ENCODE peak calls at places on chromosomes 1 and 21, in four cellular contexts. W, P, D and Y are unnamed samples.

GRCh38 chr1:80217377-80217986 is 1211.0 kb upstream of the ADGRL4 start:
- DNase-seq in W (no peak), P (no peak), D (peak; percentile 1), Y (peak; percentile 60)

GRCh38 chr1:69710484-69710883 is 142.8 kb downstream of the LRRC7 start:
- DNase-seq in W (no peak), P (no peak), D (no peak), Y (no peak)

GRCh38 chr21:42624095-42624830 is 29.2 kb upstream of the PDE9A start:
- DNase-seq in W (no peak), P (no peak), D (peak; percentile 62), Y (no peak)

GRCh38 chr1:203491664-203492485 is 2.1 kb upstream of the OPTC start:
- DNase-seq in W (no peak), P (no peak), D (no peak), Y (no peak)

GRCh38 chr21:38831526-38832467 is 26.1 kb downstream of the ETS2 start:
- DNase-seq in W (no peak), P (peak; percentile 40), D (peak; percentile 91), Y (no peak)

GRCh38 chr1:56060901-56061300 is 518.5 kb downstream of the PLPP3 start:
- DNase-seq in W (no peak), P (no peak), D (no peak), Y (no peak)

GRCh38 chr1:20282544-20282943 is 8.1 kb upstream of the VWA5B1 start:
- DNase-seq in W (no peak), P (no peak), D (no peak), Y (no peak)

GRCh38 chr21:46471514-46471913 is 12.8 kb downstream of the DIP2A start:
- DNase-seq in W (no peak), P (no peak), D (no peak), Y (no peak)

GRCh38 chr21:36784942-36785341 is 86.0 kb downstream of the SIM2 start:
- DNase-seq in W (no peak), P (no peak), D (no peak), Y (no peak)

GRCh38 chr1:34113887-34114286 is 51.1 kb downstream of the CSMD2 start:
- DNase-seq in W (no peak), P (no peak), D (peak; percentile 10), Y (no peak)

GRCh38 chr1:2449636-2450454 is 26.2 kb upstream of the PLCH2 start:
- DNase-seq in W (no peak), P (no peak), D (peak; percentile 14), Y (no peak)

GRCh38 chr1:61504840-61505239 is 220.1 kb downstream of the TM2D1 start:
- DNase-seq in W (no peak), P (no peak), D (no peak), Y (peak; percentile 40)

GRCh38 chr1:10794724-10795304 is 1.6 kb downstream of the CASZ1 start:
- DNase-seq in W (no peak), P (no peak), D (no peak), Y (no peak)

GRCh38 chr1:61579815-61580214 is 145.1 kb downstream of the TM2D1 start:
- DNase-seq in W (no peak), P (no peak), D (no peak), Y (no peak)

GRCh38 chr1:47725000-47725731 is 272.0 kb downstream of the TRABD2B start:
- DNase-seq in W (peak; percentile 47), P (no peak), D (no peak), Y (no peak)

GRCh38 chr1:225883616-225884265 is 1.6 kb upstream of the TMEM63A start:
- DNase-seq in W (peak; percentile 43), P (no peak), D (no peak), Y (no peak)

GRCh38 chr1:37755290-37755689 is 9.6 kb downstream of the EPHA10 start:
- DNase-seq in W (no peak), P (no peak), D (no peak), Y (no peak)

GRCh38 chr1:178374016-178374415 is 122.7 kb downstream of the CLEC20A start:
- DNase-seq in W (no peak), P (no peak), D (no peak), Y (no peak)

GRCh38 chr1:101742513-101742912 is 254.2 kb downstream of the OLFM3 start:
- DNase-seq in W (no peak), P (no peak), D (no peak), Y (no peak)

GRCh38 chr1:111139234-111139955 is 498 bp downstream of the DRAM2 start:
- DNase-seq in W (peak; percentile 36), P (peak; percentile 60), D (peak; percentile 44), Y (peak; percentile 69)

GRCh38 chr1:218878369-218878768 is 295.3 kb upstream of the LYPLAL1 start:
- DNase-seq in W (no peak), P (no peak), D (no peak), Y (no peak)

GRCh38 chr1:190102757-190103326 is 374.8 kb downstream of the BRINP3 start:
- DNase-seq in W (no peak), P (no peak), D (peak; percentile 5), Y (no peak)

GRCh38 chr1:118739421-118739930 is 248.7 kb downstream of the TBX15 start:
- DNase-seq in W (no peak), P (no peak), D (no peak), Y (no peak)

GRCh38 chr1:100699744-100700143 is 19.8 kb upstream of the VCAM1 start:
- DNase-seq in W (no peak), P (no peak), D (no peak), Y (no peak)

GRCh38 chr1:221416723-221417122 is 325.2 kb downstream of the DUSP10 start:
- DNase-seq in W (no peak), P (no peak), D (no peak), Y (no peak)

GRCh38 chr1:232431748-232432147 is 198.2 kb downstream of the SIPA1L2 start:
- DNase-seq in W (no peak), P (no peak), D (no peak), Y (no peak)

GRCh38 chr1:187877220-187877619 is 1048.5 kb downstream of the PLA2G4A start:
- DNase-seq in W (no peak), P (no peak), D (no peak), Y (no peak)

GRCh38 chr1:68036946-68037345 is 13.5 kb downstream of the DIRAS3 start:
- DNase-seq in W (no peak), P (no peak), D (no peak), Y (no peak)

GRCh38 chr1:224867715-224868114 is 61.8 kb upstream of the DNAH14 start:
- DNase-seq in W (no peak), P (no peak), D (no peak), Y (no peak)

GRCh38 chr1:65497276-65497830 is 76.9 kb downstream of the LEPR start:
- DNase-seq in W (no peak), P (no peak), D (no peak), Y (no peak)

GRCh38 chr1:201125019-201125418 is 2.0 kb downstream of the ASCL5 start:
- DNase-seq in W (no peak), P (no peak), D (no peak), Y (no peak)

GRCh38 chr1:201126463-201126831 is 537 bp downstream of the ASCL5 start:
- DNase-seq in W (no peak), P (no peak), D (no peak), Y (no peak)

GRCh38 chr1:201123866-201124265 is 3.1 kb downstream of the ASCL5 start:
- DNase-seq in W (no peak), P (no peak), D (no peak), Y (no peak)

GRCh38 chr1:201126832-201127754 is at the start of gene ASCL5:
- DNase-seq in W (peak; percentile 36), P (no peak), D (peak; percentile 72), Y (no peak)

GRCh38 chr1:201125805-201126204 is 1.2 kb downstream of the ASCL5 start:
- DNase-seq in W (no peak), P (no peak), D (no peak), Y (no peak)
- TF ChIP-seq SP1 in W (no peak), P (no peak), D (no peak), Y (no peak)

GRCh38 chr1:238226805-238227204 is 336.1 kb upstream of the ZP4 start:
- DNase-seq in W (no peak), P (no peak), D (no peak), Y (no peak)
- TF ChIP-seq FOXK2 in W (no peak), P (no peak), D (no peak), Y (no peak)

GRCh38 chr21:21200103-21200938 is 202.1 kb downstream of the NCAM2 start:
- DNase-seq in W (peak; percentile 50), P (no peak), D (no peak), Y (no peak)
- TF ChIP-seq SP1 in W (no peak), P (no peak), D (no peak), Y (no peak)

GRCh38 chr21:43866233-43866632 is 1.2 kb downstream of the AGPAT3 start:
- DNase-seq in W (peak; percentile 43), P (no peak), D (no peak), Y (peak; percentile 54)

GRCh38 chr21:43865471-43866181 is 603 bp downstream of the AGPAT3 start:
- DNase-seq in W (peak; percentile 82), P (no peak), D (no peak), Y (peak; percentile 48)

GRCh38 chr21:43867936-43868335 is 2.9 kb downstream of the AGPAT3 start:
- DNase-seq in W (no peak), P (no peak), D (peak; percentile 87), Y (no peak)

GRCh38 chr21:43867332-43867703 is 2.3 kb downstream of the AGPAT3 start:
- DNase-seq in W (no peak), P (no peak), D (no peak), Y (no peak)

GRCh38 chr21:43866659-43867331 is 1.8 kb downstream of the AGPAT3 start:
- DNase-seq in W (peak; percentile 58), P (peak; percentile 50), D (peak; percentile 88), Y (no peak)
- TF ChIP-seq FOXK2 in W (no peak), P (no peak), D (peak; percentile 81), Y (no peak)

GRCh38 chr1:164672610-164673009 is 113.6 kb downstream of the PBX1 start:
- DNase-seq in W (no peak), P (no peak), D (no peak), Y (no peak)

GRCh38 chr1:164671597-164672327 is 112.8 kb downstream of the PBX1 start:
- DNase-seq in W (no peak), P (no peak), D (no peak), Y (no peak)

GRCh38 chr1:164670026-164670425 is 111.0 kb downstream of the PBX1 start:
- DNase-seq in W (no peak), P (no peak), D (no peak), Y (no peak)

GRCh38 chr1:164675342-164675904 is 116.4 kb downstream of the PBX1 start:
- DNase-seq in W (no peak), P (no peak), D (no peak), Y (no peak)

DNA sequence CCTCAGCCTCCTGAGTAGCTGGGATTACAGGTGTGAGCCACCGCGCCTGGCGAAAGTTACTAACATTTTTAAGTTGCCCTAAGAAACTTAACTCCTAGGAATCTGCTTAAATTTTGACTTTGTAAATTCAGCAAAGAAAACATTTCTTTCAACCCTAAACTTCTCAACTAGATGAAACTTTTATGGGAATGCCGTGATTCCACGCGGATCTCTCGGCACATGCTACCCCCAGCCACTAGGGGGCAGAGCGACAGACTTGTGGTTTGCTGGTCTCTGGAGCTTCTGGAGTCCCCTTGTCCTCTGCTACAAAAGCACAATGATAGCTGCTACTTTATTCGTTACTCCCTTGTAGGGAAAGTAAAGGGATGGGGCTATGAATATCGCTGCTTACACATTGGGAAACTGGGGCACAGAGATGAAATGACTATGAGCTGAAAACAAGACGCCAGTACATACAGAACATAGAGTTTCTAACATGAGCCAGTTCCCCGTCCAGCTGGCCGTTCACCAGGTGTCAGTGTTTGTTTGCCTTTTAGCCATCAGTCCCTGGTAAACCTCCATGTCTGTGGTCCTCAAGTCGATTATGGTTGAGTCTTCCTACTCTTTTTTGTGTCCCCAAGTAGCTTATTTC is 114.7 kb downstream of the PBX1 start:
- DNase-seq in W (peak; percentile 81), P (no peak), D (peak; percentile 29), Y (peak; percentile 68)
- TF ChIP-seq SP1 in W (no peak), P (no peak), D (no peak), Y (no peak)

GRCh38 chr1:227869281-227869842 is 53.9 kb downstream of the PRSS38 start:
- DNase-seq in W (no peak), P (no peak), D (no peak), Y (no peak)
- TF ChIP-seq FOXK2 in W (no peak), P (no peak), D (no peak), Y (no peak)